ENCODE peak calls at places on chromosomes 16 and 17, in seven cellular contexts. One of them, this sample, is unnamed.
A peak's percentile ranks its signal among the peaks of the same experiment; 100 is the strongest.

GRCh38 chr16:71384073-71384724 is 25.7 kb downstream of the CALB2 start:
- DNase-seq in GM23248: no peak
- DNase-seq in fibroblast of lung: no peak
- DNase-seq in PC-3: no peak
- DNase-seq in SK-N-SH: no peak
- DNase-seq in mammary epithelial cell: no peak
- DNase-seq in PC-9: no peak
- DNase-seq in this sample: no peak

GRCh38 chr17:45016823-45017222 is 34.6 kb downstream of the DCAKD start:
- DNase-seq in PC-9: no peak
- DNase-seq in SK-N-SH: no peak
- DNase-seq in mammary epithelial cell: peak; percentile 23
- DNase-seq in GM23248: peak; percentile 47
- DNase-seq in fibroblast of lung: no peak
- DNase-seq in PC-3: peak; percentile 33
- DNase-seq in this sample: no peak

GRCh38 chr17:49977463-49978389 is 8.7 kb downstream of the DLX4 start:
- DNase-seq in PC-9: no peak
- DNase-seq in PC-3: no peak
- DNase-seq in fibroblast of lung: no peak
- DNase-seq in mammary epithelial cell: no peak
- DNase-seq in GM23248: peak; percentile 44
- DNase-seq in SK-N-SH: no peak
- DNase-seq in this sample: no peak

GRCh38 chr16:30896203-30896889 is at the start of gene CTF1:
- DNase-seq in fibroblast of lung: peak; percentile 88
- DNase-seq in mammary epithelial cell: peak; percentile 52
- DNase-seq in GM23248: peak; percentile 85
- DNase-seq in PC-3: peak; percentile 53
- DNase-seq in PC-9: peak; percentile 75
- DNase-seq in SK-N-SH: peak; percentile 85
- DNase-seq in this sample: peak; percentile 91

GRCh38 chr17:1228752-1229353 is 41.4 kb upstream of the BHLHA9 start:
- DNase-seq in mammary epithelial cell: no peak
- DNase-seq in SK-N-SH: peak; percentile 72
- DNase-seq in PC-9: no peak
- DNase-seq in GM23248: no peak
- DNase-seq in PC-3: no peak
- DNase-seq in fibroblast of lung: no peak
- DNase-seq in this sample: no peak

GRCh38 chr17:47739150-47739549 is 6.1 kb downstream of the TBX21 start:
- DNase-seq in PC-9: no peak
- DNase-seq in SK-N-SH: no peak
- DNase-seq in GM23248: no peak
- DNase-seq in PC-3: no peak
- DNase-seq in mammary epithelial cell: no peak
- DNase-seq in fibroblast of lung: no peak
- DNase-seq in this sample: no peak

GRCh38 chr16:75341934-75342811 is 90.7 kb upstream of the BCAR1 start:
- DNase-seq in SK-N-SH: no peak
- DNase-seq in GM23248: peak; percentile 82
- DNase-seq in fibroblast of lung: peak; percentile 30
- DNase-seq in PC-3: peak; percentile 88
- DNase-seq in mammary epithelial cell: peak; percentile 75
- DNase-seq in PC-9: peak; percentile 77
- DNase-seq in this sample: peak; percentile 50

GRCh38 chr16:57324649-57325223 is 33.8 kb upstream of the CCL22 start:
- DNase-seq in PC-3: no peak
- DNase-seq in SK-N-SH: no peak
- DNase-seq in GM23248: no peak
- DNase-seq in fibroblast of lung: no peak
- DNase-seq in PC-9: no peak
- DNase-seq in mammary epithelial cell: no peak
- DNase-seq in this sample: no peak

GRCh38 chr17:70499067-70499786 is 329.9 kb downstream of the KCNJ2 start:
- DNase-seq in SK-N-SH: no peak
- DNase-seq in PC-3: no peak
- DNase-seq in mammary epithelial cell: no peak
- DNase-seq in fibroblast of lung: peak; percentile 17
- DNase-seq in PC-9: no peak
- DNase-seq in GM23248: no peak
- DNase-seq in this sample: no peak

GRCh38 chr17:71378741-71379140 is 742.1 kb upstream of the SOX9 start:
- DNase-seq in GM23248: no peak
- DNase-seq in fibroblast of lung: no peak
- DNase-seq in SK-N-SH: no peak
- DNase-seq in PC-9: no peak
- DNase-seq in mammary epithelial cell: no peak
- DNase-seq in PC-3: no peak
- DNase-seq in this sample: no peak

GRCh38 chr16:27313422-27314160 is at the start of gene IL4R:
- DNase-seq in GM23248: peak; percentile 91
- DNase-seq in mammary epithelial cell: peak; percentile 70
- DNase-seq in fibroblast of lung: peak; percentile 71
- DNase-seq in PC-9: peak; percentile 72
- DNase-seq in SK-N-SH: peak; percentile 74
- DNase-seq in PC-3: peak; percentile 48
- DNase-seq in this sample: peak; percentile 88

GRCh38 chr17:3723556-3724372 is at the start of gene HASPIN:
- DNase-seq in GM23248: peak; percentile 96
- DNase-seq in fibroblast of lung: peak; percentile 89
- DNase-seq in PC-3: peak; percentile 92
- DNase-seq in mammary epithelial cell: peak; percentile 88
- DNase-seq in SK-N-SH: peak; percentile 100
- DNase-seq in PC-9: peak; percentile 77
- DNase-seq in this sample: peak; percentile 98

GRCh38 chr17:3723188-3723555 is 531 bp upstream of the HASPIN start:
- DNase-seq in GM23248: no peak
- DNase-seq in PC-3: no peak
- DNase-seq in mammary epithelial cell: no peak
- DNase-seq in SK-N-SH: no peak
- DNase-seq in fibroblast of lung: no peak
- DNase-seq in PC-9: no peak
- DNase-seq in this sample: no peak

GRCh38 chr17:3727041-3727440 is 3.3 kb downstream of the HASPIN start:
- DNase-seq in mammary epithelial cell: no peak
- DNase-seq in PC-9: no peak
- DNase-seq in fibroblast of lung: no peak
- DNase-seq in SK-N-SH: no peak
- DNase-seq in GM23248: no peak
- DNase-seq in PC-3: no peak
- DNase-seq in this sample: no peak

GRCh38 chr17:3722716-3723115 is 987 bp upstream of the HASPIN start:
- DNase-seq in SK-N-SH: no peak
- DNase-seq in fibroblast of lung: peak; percentile 54
- DNase-seq in PC-3: no peak
- DNase-seq in GM23248: peak; percentile 41
- DNase-seq in PC-9: no peak
- DNase-seq in mammary epithelial cell: no peak
- DNase-seq in this sample: no peak

DNA sequence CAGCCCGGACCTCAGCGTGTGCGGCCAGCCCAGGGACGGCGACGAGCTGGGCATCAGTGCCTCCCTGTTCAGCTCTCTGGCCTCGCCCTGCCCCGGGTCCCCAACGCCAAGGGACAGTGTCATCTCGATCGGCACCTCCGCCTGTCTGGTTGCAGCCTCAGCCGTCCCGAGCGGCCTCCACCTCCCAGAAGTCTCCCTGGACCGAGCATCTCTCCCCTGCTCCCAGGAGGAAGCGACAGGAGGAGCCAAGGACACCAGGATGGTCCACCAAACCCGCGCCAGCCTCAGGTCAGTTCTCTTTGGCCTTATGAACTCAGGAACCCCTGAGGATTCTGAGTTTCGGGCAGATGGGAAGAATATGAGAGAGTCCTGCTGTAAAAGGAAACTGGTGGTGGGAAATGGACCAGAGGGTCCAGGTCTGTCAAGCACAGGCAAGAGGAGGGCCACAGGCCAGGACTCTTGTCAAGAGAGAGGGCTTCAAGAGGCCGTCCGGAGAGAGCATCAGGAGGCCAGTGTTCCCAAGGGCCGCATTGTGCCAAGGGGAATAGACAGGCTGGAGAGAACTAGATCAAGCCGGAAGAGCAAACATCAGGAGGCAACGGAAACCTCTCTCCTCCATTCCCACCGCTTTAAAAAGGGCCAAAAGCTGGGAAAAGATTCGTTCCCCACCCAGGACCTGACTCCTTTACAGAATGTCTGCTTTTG is 822 bp downstream of the HASPIN start:
- DNase-seq in PC-3: no peak
- DNase-seq in fibroblast of lung: no peak
- DNase-seq in GM23248: peak; percentile 27
- DNase-seq in PC-9: no peak
- DNase-seq in SK-N-SH: no peak
- DNase-seq in mammary epithelial cell: peak; percentile 13
- DNase-seq in this sample: no peak
- H3K79me2 ChIP-seq in PC-3: peaks cover 55% of the 10 kb centered on the region
- H3K79me2 ChIP-seq in fibroblast of lung: peaks cover 36% of the 10 kb centered on the region
- H3K79me2 ChIP-seq in GM23248: peaks cover 59% of the 10 kb centered on the region
- H3K79me2 ChIP-seq in PC-9: peaks cover 61% of the 10 kb centered on the region
- H3K79me2 ChIP-seq in SK-N-SH: peaks cover 62% of the 10 kb centered on the region
- H3K79me2 ChIP-seq in mammary epithelial cell: peaks cover 52% of the 10 kb centered on the region
- H3K79me2 ChIP-seq in this sample: peaks cover 33% of the 10 kb centered on the region

DNA sequence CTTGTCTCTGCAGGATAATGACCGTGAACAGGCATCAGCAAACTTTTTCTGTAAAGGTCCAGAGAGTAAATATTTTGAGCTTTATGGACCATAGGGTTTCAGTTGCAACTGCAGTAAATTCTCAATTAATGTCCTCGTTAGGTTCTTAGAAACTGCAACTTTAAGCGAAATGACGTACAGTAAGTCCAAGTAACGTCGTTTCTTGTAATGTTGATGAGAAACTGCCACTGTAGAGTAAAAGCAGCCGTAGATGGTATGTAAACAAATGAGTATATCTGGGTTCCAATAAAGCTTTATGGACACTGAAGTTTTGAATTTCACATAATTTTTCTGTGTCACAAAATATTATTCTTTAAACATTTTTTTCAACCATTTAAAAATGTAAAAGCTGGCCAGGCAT is 4.9 kb downstream of the CHD9 start:
- DNase-seq in SK-N-SH: no peak
- DNase-seq in PC-3: no peak
- DNase-seq in fibroblast of lung: peak; percentile 17
- DNase-seq in GM23248: no peak
- DNase-seq in mammary epithelial cell: no peak
- DNase-seq in PC-9: no peak
- DNase-seq in this sample: no peak
- H3K79me2 ChIP-seq in SK-N-SH: peaks cover 81% of the 10 kb centered on the region
- H3K79me2 ChIP-seq in PC-3: peaks cover 59% of the 10 kb centered on the region
- H3K79me2 ChIP-seq in fibroblast of lung: peaks cover 26% of the 10 kb centered on the region
- H3K79me2 ChIP-seq in GM23248: peaks cover 84% of the 10 kb centered on the region
- H3K79me2 ChIP-seq in mammary epithelial cell: peaks cover 78% of the 10 kb centered on the region
- H3K79me2 ChIP-seq in PC-9: peaks cover 23% of the 10 kb centered on the region
- H3K79me2 ChIP-seq in this sample: peaks cover 82% of the 10 kb centered on the region

GRCh38 chr17:78717431-78717980 is 64.6 kb downstream of the CYTH1 start:
- DNase-seq in PC-3: peak; percentile 47
- DNase-seq in PC-9: no peak
- DNase-seq in SK-N-SH: peak; percentile 75
- DNase-seq in fibroblast of lung: peak; percentile 68
- DNase-seq in GM23248: peak; percentile 64
- DNase-seq in mammary epithelial cell: peak; percentile 32
- DNase-seq in this sample: peak; percentile 29

GRCh38 chr17:78715000-78715771 is 66.9 kb downstream of the CYTH1 start:
- DNase-seq in fibroblast of lung: no peak
- DNase-seq in GM23248: peak; percentile 27
- DNase-seq in PC-3: no peak
- DNase-seq in mammary epithelial cell: no peak
- DNase-seq in SK-N-SH: no peak
- DNase-seq in PC-9: no peak
- DNase-seq in this sample: no peak

GRCh38 chr17:78715876-78716275 is 66.2 kb downstream of the CYTH1 start:
- DNase-seq in PC-9: no peak
- DNase-seq in fibroblast of lung: no peak
- DNase-seq in mammary epithelial cell: no peak
- DNase-seq in GM23248: no peak
- DNase-seq in SK-N-SH: no peak
- DNase-seq in PC-3: no peak
- DNase-seq in this sample: no peak

GRCh38 chr17:78716814-78717393 is 65.2 kb downstream of the CYTH1 start:
- DNase-seq in PC-9: no peak
- DNase-seq in fibroblast of lung: peak; percentile 45
- DNase-seq in mammary epithelial cell: peak; percentile 80
- DNase-seq in SK-N-SH: peak; percentile 82
- DNase-seq in GM23248: peak; percentile 78
- DNase-seq in PC-3: peak; percentile 59
- DNase-seq in this sample: no peak

GRCh38 chr17:78716292-78716691 is 65.8 kb downstream of the CYTH1 start:
- DNase-seq in PC-3: no peak
- DNase-seq in PC-9: no peak
- DNase-seq in GM23248: no peak
- DNase-seq in fibroblast of lung: no peak
- DNase-seq in mammary epithelial cell: no peak
- DNase-seq in SK-N-SH: peak; percentile 47
- DNase-seq in this sample: no peak
- H3K79me2 ChIP-seq in PC-3: peaks cover 65% of the 10 kb centered on the region
- H3K79me2 ChIP-seq in PC-9: peaks cover 36% of the 10 kb centered on the region
- H3K79me2 ChIP-seq in GM23248: peaks cover 88% of the 10 kb centered on the region
- H3K79me2 ChIP-seq in fibroblast of lung: peaks cover 3% of the 10 kb centered on the region
- H3K79me2 ChIP-seq in mammary epithelial cell: peaks cover 98% of the 10 kb centered on the region
- H3K79me2 ChIP-seq in SK-N-SH: peaks cover 70% of the 10 kb centered on the region
- H3K79me2 ChIP-seq in this sample: peaks cover 96% of the 10 kb centered on the region

GRCh38 chr17:28390123-28390522 is 15.9 kb downstream of the SLC46A1 start:
- DNase-seq in GM23248: no peak
- DNase-seq in PC-9: no peak
- DNase-seq in fibroblast of lung: no peak
- DNase-seq in PC-3: no peak
- DNase-seq in SK-N-SH: no peak
- DNase-seq in mammary epithelial cell: no peak
- DNase-seq in this sample: no peak

GRCh38 chr17:28390984-28391383 is 15.0 kb downstream of the SLC46A1 start:
- DNase-seq in GM23248: no peak
- DNase-seq in fibroblast of lung: no peak
- DNase-seq in PC-3: no peak
- DNase-seq in PC-9: no peak
- DNase-seq in SK-N-SH: no peak
- DNase-seq in mammary epithelial cell: no peak
- DNase-seq in this sample: no peak

GRCh38 chr17:28392491-28392890 is 13.5 kb downstream of the SLC46A1 start:
- DNase-seq in GM23248: peak; percentile 76
- DNase-seq in PC-9: no peak
- DNase-seq in fibroblast of lung: no peak
- DNase-seq in SK-N-SH: no peak
- DNase-seq in mammary epithelial cell: no peak
- DNase-seq in PC-3: no peak
- DNase-seq in this sample: no peak

GRCh38 chr17:28391401-28391800 is 14.6 kb downstream of the SLC46A1 start:
- DNase-seq in mammary epithelial cell: no peak
- DNase-seq in GM23248: no peak
- DNase-seq in PC-9: no peak
- DNase-seq in SK-N-SH: no peak
- DNase-seq in fibroblast of lung: no peak
- DNase-seq in PC-3: no peak
- DNase-seq in this sample: peak; percentile 3

DNA sequence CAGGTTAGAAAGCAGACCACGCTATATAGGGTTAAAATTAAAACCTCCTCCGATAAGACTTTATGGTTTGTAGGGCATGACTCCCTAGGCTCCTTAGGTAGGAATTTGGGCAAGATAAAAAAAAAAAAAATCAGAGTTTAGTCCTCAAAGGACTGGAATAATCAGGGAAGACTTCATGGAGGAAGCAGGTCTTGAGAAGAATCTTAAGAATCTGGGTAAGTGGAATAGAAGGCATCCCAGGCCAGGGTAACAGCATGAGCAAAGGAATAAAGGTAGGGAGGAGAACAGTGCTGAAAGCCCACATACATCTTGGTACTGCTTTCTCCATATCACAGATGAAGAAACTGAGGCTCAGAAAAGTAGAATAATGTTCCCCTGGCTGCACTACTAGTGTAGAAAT is 15.4 kb downstream of the SLC46A1 start:
- DNase-seq in PC-9: no peak
- DNase-seq in fibroblast of lung: no peak
- DNase-seq in GM23248: no peak
- DNase-seq in mammary epithelial cell: no peak
- DNase-seq in PC-3: no peak
- DNase-seq in SK-N-SH: no peak
- DNase-seq in this sample: no peak
- H3K79me2 ChIP-seq in PC-9: peaks cover 9% of the 10 kb centered on the region
- H3K79me2 ChIP-seq in fibroblast of lung: no peaks in the 10 kb centered on the region
- H3K79me2 ChIP-seq in GM23248: no peaks in the 10 kb centered on the region
- H3K79me2 ChIP-seq in mammary epithelial cell: no peaks in the 10 kb centered on the region
- H3K79me2 ChIP-seq in PC-3: peaks cover 5% of the 10 kb centered on the region
- H3K79me2 ChIP-seq in SK-N-SH: no peaks in the 10 kb centered on the region
- H3K79me2 ChIP-seq in this sample: no peaks in the 10 kb centered on the region